ENCODE peak calls at places on chromosomes 11 and 22, in nine cellular contexts. V is transverse colon; W is heart left ventricle; C is psoas muscle; N is CD4-positive, CD25-positive, alpha-beta regulatory T cell; A is breast epithelium; F is IMR-90; M is stomach; H is fibroblast of lung. Y is an unnamed sample. For H3K36me3 and H3K4me1, the result is how much of the 10 kb centered on the place peaks cover.

GRCh38 chr11:78957481-78958245 is 383.0 kb upstream of the NARS2 start:
- DNase-seq in V (no peak), W (no peak), C (no peak), N (no peak), A (no peak), F (peak), M (no peak), H (peak), Y (no peak)

GRCh38 chr11:10181811-10182210 is 112.2 kb downstream of the SBF2 start:
- DNase-seq in V (no peak), W (no peak), C (no peak), N (no peak), A (no peak), F (peak), M (no peak), H (peak), Y (no peak)

GRCh38 chr11:45174963-45175362 is 28.5 kb downstream of the PRDM11 start:
- DNase-seq in V (no peak), W (no peak), C (no peak), N (no peak), A (no peak), F (no peak), M (no peak), H (no peak), Y (no peak)

GRCh38 chr22:19454156-19454555 is 6.6 kb upstream of the C22orf39 start:
- DNase-seq in V (no peak), W (no peak), C (no peak), N (no peak), A (no peak), F (no peak), M (no peak), H (no peak), Y (no peak)

GRCh38 chr22:44870021-44870420 is 117.6 kb downstream of the ARHGAP8 start:
- DNase-seq in V (no peak), W (no peak), C (no peak), N (no peak), A (no peak), F (peak), M (no peak), H (no peak), Y (no peak)

GRCh38 chr22:45932066-45932465 is 44.9 kb downstream of the WNT7B start:
- DNase-seq in V (no peak), W (no peak), C (no peak), N (no peak), A (no peak), F (no peak), M (no peak), H (no peak), Y (no peak)

GRCh38 chr11:68121067-68121899 is at the start of gene CHKA:
- DNase-seq in V (peak), W (peak), C (peak), N (peak), A (peak), F (peak), M (peak), H (peak), Y (peak)

GRCh38 chr22:45246060-45246985 is 5.6 kb upstream of the KIAA0930 start:
- DNase-seq in V (peak), W (no peak), C (peak), N (no peak), A (no peak), F (peak), M (peak), H (peak), Y (no peak)

GRCh38 chr22:20299736-20300136 is 20.1 kb downstream of the DGCR6L start:
- DNase-seq in V (peak), W (no peak), C (peak), N (no peak), A (no peak), F (peak), M (peak), H (no peak), Y (no peak)

GRCh38 chr11:10139656-10140055 is 154.4 kb downstream of the SBF2 start:
- DNase-seq in V (no peak), W (no peak), C (no peak), N (no peak), A (no peak), F (peak), M (no peak), H (peak), Y (no peak)

GRCh38 chr11:63491614-63492372 is 826 bp upstream of the PLAAT5 start:
- DNase-seq in V (no peak), W (no peak), C (no peak), N (peak), A (no peak), F (peak), M (no peak), H (peak), Y (peak)

GRCh38 chr11:67397986-67398660 is 3.5 kb downstream of the PPP1CA start:
- DNase-seq in V (no peak), W (no peak), C (no peak), N (no peak), A (no peak), F (no peak), M (no peak), H (no peak), Y (no peak)

GRCh38 chr11:119204066-119204465 is 2.1 kb upstream of the CBL start:
- DNase-seq in V (no peak), W (no peak), C (no peak), N (no peak), A (no peak), F (no peak), M (no peak), H (no peak), Y (no peak)

GRCh38 chr11:3165152-3165705 is at the start of gene OSBPL5:
- DNase-seq in V (peak), W (peak), C (peak), N (peak), A (peak), F (peak), M (peak), H (peak), Y (peak)

GRCh38 chr22:35923026-35923425 is 105.6 kb downstream of the RBFOX2 start:
- DNase-seq in V (no peak), W (no peak), C (no peak), N (no peak), A (no peak), F (no peak), M (no peak), H (no peak), Y (no peak)

GRCh38 chr22:21694795-21695431 is 29.1 kb downstream of the PPIL2 start:
- DNase-seq in V (no peak), W (no peak), C (no peak), N (no peak), A (no peak), F (no peak), M (no peak), H (no peak), Y (no peak)

GRCh38 chr22:21693999-21694341 is 28.2 kb downstream of the PPIL2 start:
- DNase-seq in V (no peak), W (no peak), C (no peak), N (no peak), A (no peak), F (no peak), M (no peak), H (no peak), Y (no peak)

GRCh38 chr22:21696115-21696514 is 30.3 kb downstream of the PPIL2 start:
- DNase-seq in V (no peak), W (no peak), C (no peak), N (no peak), A (no peak), F (no peak), M (no peak), H (no peak), Y (no peak)

GRCh38 chr22:21694394-21694793 is 28.6 kb downstream of the PPIL2 start:
- DNase-seq in V (no peak), W (no peak), C (no peak), N (no peak), A (no peak), F (no peak), M (no peak), H (no peak), Y (no peak)

DNA sequence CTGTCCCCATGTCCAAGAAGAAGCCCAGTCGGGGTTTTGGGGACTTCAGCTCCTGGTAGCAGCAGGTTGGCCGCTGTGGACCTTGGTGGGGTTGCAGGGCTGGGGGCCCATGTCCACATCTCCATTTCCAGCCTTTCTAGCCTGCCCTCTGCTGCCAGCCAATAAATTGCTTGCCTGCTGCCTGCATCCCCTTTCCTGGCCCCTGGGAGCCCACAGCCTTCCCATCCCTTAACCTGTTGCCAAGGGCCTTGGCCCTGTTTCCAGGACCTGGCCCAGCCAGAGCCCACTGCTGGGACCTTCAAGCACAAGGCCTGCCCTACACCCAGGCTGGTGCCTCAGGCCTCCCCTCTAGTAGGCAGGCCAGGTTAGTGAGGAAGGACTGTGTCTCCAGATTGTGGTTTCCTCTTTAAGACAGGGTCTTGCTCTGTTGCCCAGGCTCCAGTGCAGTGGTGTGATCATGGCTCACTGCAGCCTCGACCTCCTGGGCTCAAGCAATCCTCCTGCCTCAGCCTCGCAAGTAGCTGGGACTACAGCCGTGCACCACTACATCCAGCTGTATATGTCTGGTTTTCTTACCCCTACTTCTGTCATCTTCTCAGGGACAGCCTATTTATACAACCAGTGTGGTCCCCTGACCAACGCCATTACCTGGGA is 29.7 kb downstream of the PPIL2 start:
- DNase-seq in V (no peak), W (no peak), C (no peak), N (no peak), A (no peak), F (no peak), M (no peak), H (no peak), Y (no peak)
- H3K36me3 ChIP-seq in V (under half), W (under half), C (under half), N (half or more), A (under half), F (half or more), M (under half), H (under half), Y (under half)

DNA sequence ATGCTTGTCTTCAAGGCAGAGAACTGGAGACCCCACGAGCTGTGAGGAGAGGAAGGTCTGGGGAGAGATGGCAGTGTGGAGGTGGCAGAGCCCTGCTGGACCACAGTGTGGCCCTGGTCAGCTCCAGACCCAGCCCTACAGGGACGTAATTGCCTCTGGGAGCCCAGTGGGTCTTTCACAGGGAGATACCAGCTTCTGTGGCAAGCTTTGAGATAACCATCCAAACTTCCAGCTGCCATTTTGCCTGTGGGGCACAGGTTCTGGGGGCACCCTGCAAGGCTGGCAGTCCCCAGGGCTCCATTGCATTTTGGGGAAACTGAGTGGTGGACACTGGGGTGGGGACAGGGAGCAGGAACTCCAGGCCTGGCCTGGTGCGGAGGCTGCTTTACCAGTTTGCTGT is 10.2 kb upstream of the MPPED1 start:
- DNase-seq in V (no peak), W (no peak), C (no peak), N (no peak), A (no peak), F (no peak), M (no peak), H (no peak), Y (no peak)
- H3K4me1 ChIP-seq in V (under half), W (under half), C (under half), N (under half), A (under half), F (under half), M (under half), H (under half), Y (under half)

GRCh38 chr11:7648264-7648663 is 25.0 kb downstream of the CYB5R2 start:
- DNase-seq in V (no peak), W (no peak), C (no peak), N (no peak), A (no peak), F (no peak), M (no peak), H (no peak), Y (no peak)
- H3K36me3 ChIP-seq in V (under half), W (under half), C (under half), N (under half), A (under half), F (under half), M (under half), H (under half), Y (under half)

GRCh38 chr22:33569547-33569946 is 350.7 kb downstream of the LARGE1 start:
- DNase-seq in V (no peak), W (no peak), C (no peak), N (no peak), A (no peak), F (no peak), M (no peak), H (no peak), Y (no peak)
- H3K4me1 ChIP-seq in V (under half), W (under half), C (under half), N (under half), A (under half), F (under half), M (under half), H (under half), Y (under half)

GRCh38 chr11:64911142-64911541 is 5.9 kb downstream of the ATG2A start:
- DNase-seq in V (no peak), W (no peak), C (no peak), N (no peak), A (no peak), F (no peak), M (no peak), H (no peak), Y (no peak)

GRCh38 chr11:64915366-64915887 is 1.6 kb downstream of the ATG2A start:
- DNase-seq in V (no peak), W (no peak), C (no peak), N (no peak), A (no peak), F (no peak), M (no peak), H (no peak), Y (no peak)

GRCh38 chr11:64914123-64914522 is 2.9 kb downstream of the ATG2A start:
- DNase-seq in V (no peak), W (no peak), C (no peak), N (no peak), A (no peak), F (no peak), M (no peak), H (no peak), Y (no peak)

GRCh38 chr11:64911689-64912088 is 5.3 kb downstream of the ATG2A start:
- DNase-seq in V (no peak), W (no peak), C (no peak), N (no peak), A (no peak), F (no peak), M (no peak), H (no peak), Y (no peak)

GRCh38 chr11:64913171-64913727 is 3.8 kb downstream of the ATG2A start:
- DNase-seq in V (no peak), W (no peak), C (no peak), N (no peak), A (no peak), F (no peak), M (no peak), H (no peak), Y (no peak)
- H3K36me3 ChIP-seq in V (under half), W (under half), C (under half), N (under half), A (under half), F (under half), M (half or more), H (under half), Y (under half)